ENCODE peak calls at places on chromosomes 6 and 20, in eight cellular contexts. One of them, this sample, is unnamed.

GRCh38 chr6:66662196-66662595 is 955.2 kb upstream of the EYS start:
- DNase-seq in stimulated activated CD4-positive, alpha-beta T cell treated with anti-CD3 and anti-CD28 coated beads, Interleukin-4, amount 100 ng/mL, for 4 hours: no peak
- DNase-seq in activated T-cell treated with anti-CD3 and anti-CD28 coated beads for 24 hours: no peak
- DNase-seq in activated CD4-positive, alpha-beta T cell treated with anti-CD3 and anti-CD28 coated beads, Interleukin-2, amount 50 U/mL, for 1 hour: no peak
- DNase-seq in kidney tubule cell: peak
- DNase-seq in T-helper 2 cell: no peak
- DNase-seq in iPS-NIHi11: peak
- DNase-seq in HFF-Myc: no peak
- DNase-seq in this sample: no peak

GRCh38 chr6:39881851-39882566 is 52.3 kb downstream of the MOCS1 start:
- DNase-seq in stimulated activated CD4-positive, alpha-beta T cell treated with anti-CD3 and anti-CD28 coated beads, Interleukin-4, amount 100 ng/mL, for 4 hours: no peak
- DNase-seq in activated T-cell treated with anti-CD3 and anti-CD28 coated beads for 24 hours: no peak
- DNase-seq in activated CD4-positive, alpha-beta T cell treated with anti-CD3 and anti-CD28 coated beads, Interleukin-2, amount 50 U/mL, for 1 hour: no peak
- DNase-seq in kidney tubule cell: no peak
- DNase-seq in T-helper 2 cell: no peak
- DNase-seq in iPS-NIHi11: no peak
- DNase-seq in HFF-Myc: peak
- DNase-seq in this sample: no peak

GRCh38 chr20:43358811-43359210 is 98.9 kb upstream of the SRSF6 start:
- DNase-seq in stimulated activated CD4-positive, alpha-beta T cell treated with anti-CD3 and anti-CD28 coated beads, Interleukin-4, amount 100 ng/mL, for 4 hours: no peak
- DNase-seq in activated T-cell treated with anti-CD3 and anti-CD28 coated beads for 24 hours: no peak
- DNase-seq in activated CD4-positive, alpha-beta T cell treated with anti-CD3 and anti-CD28 coated beads, Interleukin-2, amount 50 U/mL, for 1 hour: no peak
- DNase-seq in kidney tubule cell: no peak
- DNase-seq in T-helper 2 cell: no peak
- DNase-seq in iPS-NIHi11: no peak
- DNase-seq in HFF-Myc: no peak
- DNase-seq in this sample: no peak

GRCh38 chr6:55578537-55579363 is at the start of gene HMGCLL1:
- DNase-seq in stimulated activated CD4-positive, alpha-beta T cell treated with anti-CD3 and anti-CD28 coated beads, Interleukin-4, amount 100 ng/mL, for 4 hours: no peak
- DNase-seq in activated T-cell treated with anti-CD3 and anti-CD28 coated beads for 24 hours: no peak
- DNase-seq in activated CD4-positive, alpha-beta T cell treated with anti-CD3 and anti-CD28 coated beads, Interleukin-2, amount 50 U/mL, for 1 hour: no peak
- DNase-seq in kidney tubule cell: peak
- DNase-seq in T-helper 2 cell: no peak
- DNase-seq in iPS-NIHi11: peak
- DNase-seq in HFF-Myc: no peak
- DNase-seq in this sample: no peak

GRCh38 chr6:157989541-157990289 is 8.1 kb downstream of the SYNJ2 start:
- DNase-seq in stimulated activated CD4-positive, alpha-beta T cell treated with anti-CD3 and anti-CD28 coated beads, Interleukin-4, amount 100 ng/mL, for 4 hours: no peak
- DNase-seq in activated T-cell treated with anti-CD3 and anti-CD28 coated beads for 24 hours: no peak
- DNase-seq in activated CD4-positive, alpha-beta T cell treated with anti-CD3 and anti-CD28 coated beads, Interleukin-2, amount 50 U/mL, for 1 hour: no peak
- DNase-seq in kidney tubule cell: peak
- DNase-seq in T-helper 2 cell: no peak
- DNase-seq in iPS-NIHi11: no peak
- DNase-seq in HFF-Myc: no peak
- DNase-seq in this sample: no peak

GRCh38 chr6:16849280-16850210 is 88.3 kb upstream of the ATXN1 start:
- DNase-seq in stimulated activated CD4-positive, alpha-beta T cell treated with anti-CD3 and anti-CD28 coated beads, Interleukin-4, amount 100 ng/mL, for 4 hours: no peak
- DNase-seq in activated T-cell treated with anti-CD3 and anti-CD28 coated beads for 24 hours: no peak
- DNase-seq in activated CD4-positive, alpha-beta T cell treated with anti-CD3 and anti-CD28 coated beads, Interleukin-2, amount 50 U/mL, for 1 hour: no peak
- DNase-seq in kidney tubule cell: peak
- DNase-seq in T-helper 2 cell: no peak
- DNase-seq in iPS-NIHi11: no peak
- DNase-seq in HFF-Myc: peak
- DNase-seq in this sample: peak

GRCh38 chr6:134642217-134642616 is 307.7 kb downstream of the ALDH8A1 start:
- DNase-seq in stimulated activated CD4-positive, alpha-beta T cell treated with anti-CD3 and anti-CD28 coated beads, Interleukin-4, amount 100 ng/mL, for 4 hours: no peak
- DNase-seq in activated T-cell treated with anti-CD3 and anti-CD28 coated beads for 24 hours: no peak
- DNase-seq in activated CD4-positive, alpha-beta T cell treated with anti-CD3 and anti-CD28 coated beads, Interleukin-2, amount 50 U/mL, for 1 hour: no peak
- DNase-seq in kidney tubule cell: peak
- DNase-seq in T-helper 2 cell: no peak
- DNase-seq in iPS-NIHi11: no peak
- DNase-seq in HFF-Myc: no peak
- DNase-seq in this sample: no peak

GRCh38 chr6:36349240-36349639 is 12.6 kb upstream of the BNIP5 start:
- DNase-seq in stimulated activated CD4-positive, alpha-beta T cell treated with anti-CD3 and anti-CD28 coated beads, Interleukin-4, amount 100 ng/mL, for 4 hours: no peak
- DNase-seq in activated T-cell treated with anti-CD3 and anti-CD28 coated beads for 24 hours: no peak
- DNase-seq in activated CD4-positive, alpha-beta T cell treated with anti-CD3 and anti-CD28 coated beads, Interleukin-2, amount 50 U/mL, for 1 hour: peak
- DNase-seq in kidney tubule cell: peak
- DNase-seq in T-helper 2 cell: no peak
- DNase-seq in iPS-NIHi11: no peak
- DNase-seq in HFF-Myc: no peak
- DNase-seq in this sample: peak

GRCh38 chr20:49513531-49513930 is 31.1 kb upstream of the KCNB1 start:
- DNase-seq in stimulated activated CD4-positive, alpha-beta T cell treated with anti-CD3 and anti-CD28 coated beads, Interleukin-4, amount 100 ng/mL, for 4 hours: no peak
- DNase-seq in activated T-cell treated with anti-CD3 and anti-CD28 coated beads for 24 hours: no peak
- DNase-seq in activated CD4-positive, alpha-beta T cell treated with anti-CD3 and anti-CD28 coated beads, Interleukin-2, amount 50 U/mL, for 1 hour: no peak
- DNase-seq in kidney tubule cell: no peak
- DNase-seq in T-helper 2 cell: no peak
- DNase-seq in iPS-NIHi11: no peak
- DNase-seq in HFF-Myc: no peak
- DNase-seq in this sample: no peak

GRCh38 chr6:12286381-12287132 is 3.6 kb upstream of the EDN1 start:
- DNase-seq in stimulated activated CD4-positive, alpha-beta T cell treated with anti-CD3 and anti-CD28 coated beads, Interleukin-4, amount 100 ng/mL, for 4 hours: no peak
- DNase-seq in activated T-cell treated with anti-CD3 and anti-CD28 coated beads for 24 hours: no peak
- DNase-seq in activated CD4-positive, alpha-beta T cell treated with anti-CD3 and anti-CD28 coated beads, Interleukin-2, amount 50 U/mL, for 1 hour: no peak
- DNase-seq in kidney tubule cell: peak
- DNase-seq in T-helper 2 cell: no peak
- DNase-seq in iPS-NIHi11: no peak
- DNase-seq in HFF-Myc: no peak
- DNase-seq in this sample: peak